ENCODE peak calls at places on chromosomes 13 and 19, in eight cellular contexts. One of them, this sample, is unnamed.

GRCh38 chr13:70964124-70964523 is 855.9 kb upstream of the KLHL1 start:
- DNase-seq in ovary: no peak
- DNase-seq in IMR-90: no peak
- DNase-seq in ascending aorta: no peak
- DNase-seq in heart left ventricle: no peak
- DNase-seq in mucosa of descending colon: no peak
- DNase-seq in H9: no peak
- DNase-seq in heart right ventricle: no peak
- DNase-seq in this sample: no peak

GRCh38 chr13:111183087-111183645 is 68.1 kb downstream of the ARHGEF7 start:
- DNase-seq in ovary: no peak
- DNase-seq in IMR-90: no peak
- DNase-seq in ascending aorta: no peak
- DNase-seq in heart left ventricle: no peak
- DNase-seq in mucosa of descending colon: no peak
- DNase-seq in H9: no peak
- DNase-seq in heart right ventricle: no peak
- DNase-seq in this sample: no peak

GRCh38 chr13:111252449-111253124 is 67.9 kb upstream of the TEX29 start:
- DNase-seq in ovary: no peak
- DNase-seq in IMR-90: peak; percentile 20
- DNase-seq in ascending aorta: no peak
- DNase-seq in heart left ventricle: no peak
- DNase-seq in mucosa of descending colon: no peak
- DNase-seq in H9: no peak
- DNase-seq in heart right ventricle: no peak
- DNase-seq in this sample: no peak

GRCh38 chr13:45108716-45109706 is 11.3 kb upstream of the GTF2F2 start:
- DNase-seq in ovary: no peak
- DNase-seq in IMR-90: peak; percentile 66
- DNase-seq in ascending aorta: no peak
- DNase-seq in heart left ventricle: no peak
- DNase-seq in mucosa of descending colon: no peak
- DNase-seq in H9: peak; percentile 74
- DNase-seq in heart right ventricle: no peak
- DNase-seq in this sample: no peak

GRCh38 chr19:19348266-19348665 is 27.6 kb downstream of the MAU2 start:
- DNase-seq in ovary: no peak
- DNase-seq in IMR-90: no peak
- DNase-seq in ascending aorta: no peak
- DNase-seq in heart left ventricle: no peak
- DNase-seq in mucosa of descending colon: no peak
- DNase-seq in H9: no peak
- DNase-seq in heart right ventricle: no peak
- DNase-seq in this sample: no peak

GRCh38 chr13:20405691-20406090 is 120.0 kb downstream of the CRYL1 start:
- DNase-seq in ovary: no peak
- DNase-seq in IMR-90: no peak
- DNase-seq in ascending aorta: peak; percentile 54
- DNase-seq in heart left ventricle: no peak
- DNase-seq in mucosa of descending colon: no peak
- DNase-seq in H9: peak; percentile 69
- DNase-seq in heart right ventricle: no peak
- DNase-seq in this sample: no peak

GRCh38 chr19:18119243-18120105 is 21.9 kb downstream of the MAST3 start:
- DNase-seq in ovary: no peak
- DNase-seq in IMR-90: no peak
- DNase-seq in ascending aorta: no peak
- DNase-seq in heart left ventricle: no peak
- DNase-seq in mucosa of descending colon: peak; percentile 78
- DNase-seq in H9: no peak
- DNase-seq in heart right ventricle: no peak
- DNase-seq in this sample: no peak

GRCh38 chr19:48630289-48631036 is 6.7 kb downstream of the DBP start:
- DNase-seq in ovary: peak; percentile 77
- DNase-seq in IMR-90: no peak
- DNase-seq in ascending aorta: peak; percentile 86
- DNase-seq in heart left ventricle: peak; percentile 85
- DNase-seq in mucosa of descending colon: peak; percentile 85
- DNase-seq in H9: peak; percentile 79
- DNase-seq in heart right ventricle: peak; percentile 78
- DNase-seq in this sample: no peak

GRCh38 chr13:95485045-95485517 is 67.4 kb upstream of the CLDN10 start:
- DNase-seq in ovary: no peak
- DNase-seq in IMR-90: peak; percentile 42
- DNase-seq in ascending aorta: no peak
- DNase-seq in heart left ventricle: no peak
- DNase-seq in mucosa of descending colon: no peak
- DNase-seq in H9: no peak
- DNase-seq in heart right ventricle: no peak
- DNase-seq in this sample: no peak

GRCh38 chr19:8515317-8515716 is 1.4 kb upstream of the ZNF414 start:
- DNase-seq in ovary: no peak
- DNase-seq in IMR-90: no peak
- DNase-seq in ascending aorta: no peak
- DNase-seq in heart left ventricle: no peak
- DNase-seq in mucosa of descending colon: no peak
- DNase-seq in H9: no peak
- DNase-seq in heart right ventricle: no peak
- DNase-seq in this sample: no peak

GRCh38 chr19:13541554-13541953 is 35.3 kb upstream of the CACNA1A start:
- DNase-seq in ovary: no peak
- DNase-seq in IMR-90: no peak
- DNase-seq in ascending aorta: no peak
- DNase-seq in heart left ventricle: no peak
- DNase-seq in mucosa of descending colon: no peak
- DNase-seq in H9: no peak
- DNase-seq in heart right ventricle: no peak
- DNase-seq in this sample: no peak

GRCh38 chr13:21901326-21901725 is 230.5 kb downstream of the FGF9 start:
- DNase-seq in ovary: no peak
- DNase-seq in IMR-90: no peak
- DNase-seq in ascending aorta: no peak
- DNase-seq in heart left ventricle: no peak
- DNase-seq in mucosa of descending colon: no peak
- DNase-seq in H9: peak; percentile 16
- DNase-seq in heart right ventricle: no peak
- DNase-seq in this sample: no peak

GRCh38 chr19:9498183-9498902 is at the start of gene ZNF560:
- DNase-seq in ovary: no peak
- DNase-seq in IMR-90: peak; percentile 12
- DNase-seq in ascending aorta: no peak
- DNase-seq in heart left ventricle: no peak
- DNase-seq in mucosa of descending colon: no peak
- DNase-seq in H9: peak; percentile 28
- DNase-seq in heart right ventricle: no peak
- DNase-seq in this sample: no peak

GRCh38 chr19:5360003-5360820 is 19.6 kb upstream of the PTPRS start:
- DNase-seq in ovary: no peak
- DNase-seq in IMR-90: peak; percentile 29
- DNase-seq in ascending aorta: no peak
- DNase-seq in heart left ventricle: no peak
- DNase-seq in mucosa of descending colon: no peak
- DNase-seq in H9: no peak
- DNase-seq in heart right ventricle: no peak
- DNase-seq in this sample: no peak

GRCh38 chr13:74243637-74244526 is 109.7 kb upstream of the KLF12 start:
- DNase-seq in ovary: no peak
- DNase-seq in IMR-90: peak; percentile 76
- DNase-seq in ascending aorta: no peak
- DNase-seq in heart left ventricle: no peak
- DNase-seq in mucosa of descending colon: no peak
- DNase-seq in H9: no peak
- DNase-seq in heart right ventricle: no peak
- DNase-seq in this sample: no peak

GRCh38 chr19:50500060-50500752 is 10.8 kb downstream of the JOSD2 start:
- DNase-seq in ovary: no peak
- DNase-seq in IMR-90: no peak
- DNase-seq in ascending aorta: no peak
- DNase-seq in heart left ventricle: peak; percentile 83
- DNase-seq in mucosa of descending colon: peak; percentile 48
- DNase-seq in H9: peak; percentile 63
- DNase-seq in heart right ventricle: peak; percentile 81
- DNase-seq in this sample: peak; percentile 75

GRCh38 chr13:106423530-106423929 is 111.9 kb downstream of the EFNB2 start:
- DNase-seq in ovary: no peak
- DNase-seq in IMR-90: no peak
- DNase-seq in ascending aorta: no peak
- DNase-seq in heart left ventricle: no peak
- DNase-seq in mucosa of descending colon: no peak
- DNase-seq in H9: no peak
- DNase-seq in heart right ventricle: no peak
- DNase-seq in this sample: peak; percentile 12

GRCh38 chr19:12745166-12745897 is 6.3 kb upstream of the BEST2 start:
- DNase-seq in ovary: no peak
- DNase-seq in IMR-90: no peak
- DNase-seq in ascending aorta: no peak
- DNase-seq in heart left ventricle: no peak
- DNase-seq in mucosa of descending colon: no peak
- DNase-seq in H9: no peak
- DNase-seq in heart right ventricle: no peak
- DNase-seq in this sample: no peak

GRCh38 chr19:35291259-35291658 is 702 bp upstream of the MAG start:
- DNase-seq in ovary: no peak
- DNase-seq in IMR-90: no peak
- DNase-seq in ascending aorta: no peak
- DNase-seq in heart left ventricle: no peak
- DNase-seq in mucosa of descending colon: no peak
- DNase-seq in H9: no peak
- DNase-seq in heart right ventricle: no peak
- DNase-seq in this sample: no peak

GRCh38 chr19:42075364-42075615 is 676 bp upstream of the ZNF574 start:
- DNase-seq in ovary: no peak
- DNase-seq in IMR-90: no peak
- DNase-seq in ascending aorta: no peak
- DNase-seq in heart left ventricle: no peak
- DNase-seq in mucosa of descending colon: no peak
- DNase-seq in H9: no peak
- DNase-seq in heart right ventricle: no peak
- DNase-seq in this sample: no peak

GRCh38 chr13:113489549-113490495 is 689 bp downstream of the DCUN1D2 start:
- DNase-seq in ovary: no peak
- DNase-seq in IMR-90: peak; percentile 41
- DNase-seq in ascending aorta: no peak
- DNase-seq in heart left ventricle: no peak
- DNase-seq in mucosa of descending colon: no peak
- DNase-seq in H9: no peak
- DNase-seq in heart right ventricle: peak; percentile 33
- DNase-seq in this sample: peak; percentile 47

GRCh38 chr13:80497978-80498377 is 157.1 kb upstream of the SPRY2 start:
- DNase-seq in ovary: no peak
- DNase-seq in IMR-90: no peak
- DNase-seq in ascending aorta: no peak
- DNase-seq in heart left ventricle: no peak
- DNase-seq in mucosa of descending colon: no peak
- DNase-seq in H9: no peak
- DNase-seq in heart right ventricle: no peak
- DNase-seq in this sample: no peak

GRCh38 chr19:2132731-2133490 is 18.5 kb downstream of the AP3D1 start:
- DNase-seq in ovary: no peak
- DNase-seq in IMR-90: no peak
- DNase-seq in ascending aorta: no peak
- DNase-seq in heart left ventricle: no peak
- DNase-seq in mucosa of descending colon: no peak
- DNase-seq in H9: no peak
- DNase-seq in heart right ventricle: no peak
- DNase-seq in this sample: no peak

DNA sequence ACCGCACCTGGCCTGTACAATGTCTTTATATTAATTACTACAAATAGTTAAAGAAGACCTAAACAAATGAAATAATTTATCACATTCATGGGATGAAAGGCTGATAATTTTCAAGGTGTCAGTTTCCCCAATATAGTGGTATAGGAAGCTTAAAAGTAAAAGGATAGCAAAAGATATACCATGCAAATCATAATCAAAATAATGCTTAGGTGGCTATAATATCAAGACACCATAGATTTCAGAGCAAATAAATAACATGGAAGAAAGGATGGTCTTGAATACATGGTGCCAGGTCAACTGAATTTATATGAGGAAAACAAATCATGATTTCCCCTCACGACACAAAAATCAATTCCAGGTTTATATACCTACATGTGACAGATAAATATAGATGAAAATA is 4.8 kb downstream of the ZNF790 start:
- DNase-seq in ovary: no peak
- DNase-seq in IMR-90: no peak
- DNase-seq in ascending aorta: no peak
- DNase-seq in heart left ventricle: no peak
- DNase-seq in mucosa of descending colon: no peak
- DNase-seq in H9: no peak
- DNase-seq in heart right ventricle: no peak
- DNase-seq in this sample: no peak
- H3K9me3 ChIP-seq in ovary: peaks cover 34% of the 10 kb centered on the region
- H3K9me3 ChIP-seq in IMR-90: peaks cover 52% of the 10 kb centered on the region
- H3K9me3 ChIP-seq in ascending aorta: peaks cover 71% of the 10 kb centered on the region
- H3K9me3 ChIP-seq in heart left ventricle: peaks cover 3% of the 10 kb centered on the region
- H3K9me3 ChIP-seq in mucosa of descending colon: peaks cover 82% of the 10 kb centered on the region
- H3K9me3 ChIP-seq in H9: peaks cover 26% of the 10 kb centered on the region
- H3K9me3 ChIP-seq in heart right ventricle: peaks cover 84% of the 10 kb centered on the region
- H3K9me3 ChIP-seq in this sample: peaks cover 55% of the 10 kb centered on the region

GRCh38 chr19:15253076-15253475 is 20.8 kb upstream of the EPHX3 start:
- DNase-seq in ovary: no peak
- DNase-seq in IMR-90: no peak
- DNase-seq in ascending aorta: no peak
- DNase-seq in heart left ventricle: no peak
- DNase-seq in mucosa of descending colon: no peak
- DNase-seq in H9: no peak
- DNase-seq in heart right ventricle: no peak
- DNase-seq in this sample: no peak
- H3K4me1 ChIP-seq in ovary: peaks cover 37% of the 10 kb centered on the region
- H3K4me1 ChIP-seq in IMR-90: peaks cover 40% of the 10 kb centered on the region
- H3K4me1 ChIP-seq in ascending aorta: peaks cover 52% of the 10 kb centered on the region
- H3K4me1 ChIP-seq in heart left ventricle: peaks cover 57% of the 10 kb centered on the region
- H3K4me1 ChIP-seq in mucosa of descending colon: peaks cover 30% of the 10 kb centered on the region
- H3K4me1 ChIP-seq in H9: no peaks in the 10 kb centered on the region
- H3K4me1 ChIP-seq in heart right ventricle: peaks cover 64% of the 10 kb centered on the region
- H3K4me1 ChIP-seq in this sample: peaks cover 22% of the 10 kb centered on the region

DNA sequence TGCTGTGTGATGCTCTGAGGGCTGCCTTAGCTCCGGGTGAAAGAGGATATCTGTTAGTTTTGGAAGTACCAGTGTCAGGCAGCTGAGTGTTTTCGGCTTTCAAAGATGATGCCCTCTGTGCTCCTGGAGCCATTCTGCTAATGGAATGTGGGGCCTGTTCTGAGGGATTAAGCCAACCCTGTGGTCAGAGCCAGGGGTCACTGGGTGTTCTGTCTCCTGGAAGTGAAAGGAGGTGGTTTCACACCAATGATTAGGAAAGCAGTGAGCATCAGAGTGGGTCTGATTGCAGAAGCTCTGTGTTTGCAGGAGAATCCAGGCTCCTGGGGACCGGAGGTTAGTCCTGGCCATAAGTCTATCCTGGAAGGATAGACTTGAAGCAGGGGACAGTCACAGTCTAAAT is 94.6 kb downstream of the UQCRFS1 start:
- DNase-seq in ovary: no peak
- DNase-seq in IMR-90: no peak
- DNase-seq in ascending aorta: no peak
- DNase-seq in heart left ventricle: no peak
- DNase-seq in mucosa of descending colon: no peak
- DNase-seq in H9: no peak
- DNase-seq in heart right ventricle: no peak
- DNase-seq in this sample: no peak
- H3K9me3 ChIP-seq in ovary: no peaks in the 10 kb centered on the region
- H3K9me3 ChIP-seq in IMR-90: peaks cover 3% of the 10 kb centered on the region
- H3K9me3 ChIP-seq in ascending aorta: no peaks in the 10 kb centered on the region
- H3K9me3 ChIP-seq in heart left ventricle: no peaks in the 10 kb centered on the region
- H3K9me3 ChIP-seq in mucosa of descending colon: no peaks in the 10 kb centered on the region
- H3K9me3 ChIP-seq in H9: no peaks in the 10 kb centered on the region
- H3K9me3 ChIP-seq in heart right ventricle: no peaks in the 10 kb centered on the region
- H3K9me3 ChIP-seq in this sample: no peaks in the 10 kb centered on the region

GRCh38 chr13:51923983-51924539 is 62.3 kb downstream of the CCDC70 start:
- DNase-seq in ovary: no peak
- DNase-seq in IMR-90: no peak
- DNase-seq in ascending aorta: no peak
- DNase-seq in heart left ventricle: peak; percentile 7
- DNase-seq in mucosa of descending colon: no peak
- DNase-seq in H9: peak; percentile 46
- DNase-seq in heart right ventricle: no peak
- DNase-seq in this sample: no peak
- H3K4me1 ChIP-seq in ovary: no peaks in the 10 kb centered on the region
- H3K4me1 ChIP-seq in IMR-90: no peaks in the 10 kb centered on the region
- H3K4me1 ChIP-seq in ascending aorta: no peaks in the 10 kb centered on the region
- H3K4me1 ChIP-seq in heart left ventricle: no peaks in the 10 kb centered on the region
- H3K4me1 ChIP-seq in mucosa of descending colon: no peaks in the 10 kb centered on the region
- H3K4me1 ChIP-seq in H9: no peaks in the 10 kb centered on the region
- H3K4me1 ChIP-seq in heart right ventricle: peaks cover 4% of the 10 kb centered on the region
- H3K4me1 ChIP-seq in this sample: no peaks in the 10 kb centered on the region